ENCODE peak calls at places on chromosome 18, in six cellular contexts. X, I, H, V, A and G are unnamed samples.

GRCh38 chr18:24246143-24246542 is 107.3 kb downstream of the CABYR start:
- DNase-seq in H (no peak), V (no peak), X (no peak), A (no peak), I (no peak), G (no peak)

GRCh38 chr18:70233974-70234373 is 28.5 kb upstream of the RTTN start:
- DNase-seq in A (no peak), V (no peak), I (no peak), H (no peak), X (no peak), G (no peak)

GRCh38 chr18:43122955-43123354 is 7.5 kb upstream of the RIT2 start:
- DNase-seq in I (no peak), H (no peak), V (no peak), X (no peak), A (no peak), G (no peak)

GRCh38 chr18:3619746-3620145 is 169.8 kb downstream of the TGIF1 start:
- DNase-seq in H (no peak), X (no peak), A (no peak), I (no peak), V (no peak), G (no peak)

GRCh38 chr18:708096-708495 is 4.3 kb downstream of the ENOSF1 start:
- DNase-seq in I (no peak), X (no peak), H (no peak), A (no peak), V (no peak), G (no peak)

GRCh38 chr18:44958450-44958849 is 277.8 kb downstream of the SETBP1 start:
- DNase-seq in X (no peak), H (peak), V (peak), I (no peak), A (no peak), G (no peak)

GRCh38 chr18:22933958-22934423 is 863 bp downstream of the RBBP8 start:
- DNase-seq in V (no peak), A (no peak), H (no peak), X (no peak), I (no peak), G (no peak)

GRCh38 chr18:6557052-6557451 is 142.3 kb upstream of the L3MBTL4 start:
- DNase-seq in H (no peak), V (no peak), A (no peak), I (no peak), X (no peak), G (no peak)

GRCh38 chr18:66560092-66560491 is 43.8 kb downstream of the CDH19 start:
- DNase-seq in V (no peak), H (peak), I (no peak), X (no peak), A (no peak), G (no peak)

GRCh38 chr18:9915291-9916066 is 1.7 kb downstream of the VAPA start:
- DNase-seq in H (no peak), I (no peak), X (no peak), V (no peak), A (no peak), G (no peak)

GRCh38 chr18:58080516-58080915 is 36.5 kb downstream of the NEDD4L start:
- DNase-seq in X (no peak), H (no peak), I (no peak), A (no peak), V (no peak), G (no peak)

GRCh38 chr18:24674236-24675004 is 214.0 kb downstream of the HRH4 start:
- DNase-seq in X (no peak), H (no peak), A (no peak), V (no peak), I (no peak), G (no peak)

GRCh38 chr18:58856881-58857280 is 7.8 kb upstream of the ZNF532 start:
- DNase-seq in V (no peak), A (no peak), X (no peak), I (no peak), H (peak), G (no peak)

GRCh38 chr18:56831988-56832387 is 180.8 kb downstream of the WDR7 start:
- DNase-seq in A (no peak), I (no peak), X (no peak), H (no peak), V (no peak), G (no peak)

GRCh38 chr18:35085450-35086032 is 44.3 kb downstream of the MAPRE2 start:
- DNase-seq in H (no peak), A (no peak), X (no peak), V (no peak), I (no peak), G (no peak)

GRCh38 chr18:70279470-70279869 is 9.4 kb upstream of the SOCS6 start:
- DNase-seq in A (no peak), X (no peak), V (no peak), I (no peak), H (peak), G (no peak)

GRCh38 chr18:28584726-28585125 is 407.8 kb upstream of the CDH2 start:
- DNase-seq in A (no peak), H (peak), I (no peak), V (peak), X (no peak), G (no peak)

GRCh38 chr18:902179-902718 is 2.4 kb upstream of the ADCYAP1 start:
- DNase-seq in X (no peak), H (peak), V (no peak), A (no peak), I (no peak), G (no peak)

GRCh38 chr18:27461957-27462356 is 276.8 kb upstream of the CHST9 start:
- DNase-seq in I (no peak), V (no peak), H (no peak), A (no peak), X (no peak), G (no peak)

GRCh38 chr18:79318142-79318673 is 77.5 kb upstream of the NFATC1 start:
- DNase-seq in V (no peak), I (no peak), H (no peak), A (no peak), X (no peak), G (no peak)

GRCh38 chr18:79320216-79320615 is 75.5 kb upstream of the NFATC1 start:
- DNase-seq in H (no peak), V (no peak), X (no peak), A (no peak), I (no peak), G (no peak)

GRCh38 chr18:79323471-79323870 is 72.3 kb upstream of the NFATC1 start:
- DNase-seq in H (no peak), X (no peak), V (no peak), I (no peak), A (no peak), G (no peak)

GRCh38 chr18:79317718-79318117 is 78.0 kb upstream of the NFATC1 start:
- DNase-seq in V (no peak), H (peak), X (no peak), A (no peak), I (no peak), G (no peak)

GRCh38 chr18:79321625-79322024 is 74.1 kb upstream of the NFATC1 start:
- DNase-seq in V (no peak), H (no peak), A (no peak), X (no peak), I (no peak), G (no peak)
- TF ChIP-seq CTCF in V (no peak), H (no peak), A (no peak), X (no peak), I (no peak), G (no peak)

DNA sequence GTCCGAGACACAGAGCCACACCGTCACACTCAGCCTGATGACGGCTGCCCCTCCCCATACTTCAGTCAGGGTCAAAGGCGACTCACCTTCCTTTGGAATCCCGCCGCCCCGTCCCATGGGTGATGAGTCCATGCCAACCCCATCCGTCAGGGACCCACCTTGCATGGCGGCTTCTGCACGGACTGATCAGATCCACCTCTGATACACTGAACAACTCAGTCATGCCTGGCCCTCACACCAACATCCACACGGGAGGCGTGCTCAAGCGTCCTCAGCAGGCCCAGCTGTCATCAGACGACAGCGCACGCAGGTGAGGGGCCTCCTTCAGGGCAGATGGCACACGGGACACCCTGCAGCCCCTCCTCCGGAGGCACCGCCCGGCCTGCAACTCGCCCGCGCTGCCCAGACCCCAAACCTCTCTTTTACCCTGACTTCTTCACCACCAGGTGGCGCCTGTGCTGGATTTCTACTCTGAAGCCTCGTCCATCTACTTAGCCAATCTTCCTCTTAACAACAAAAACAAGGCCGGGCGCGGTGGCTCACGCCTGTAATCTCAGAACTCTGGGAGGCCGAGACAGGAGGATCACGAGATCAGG is 89.2 kb downstream of the ZNF516 start:
- DNase-seq in X (no peak), H (peak), A (peak), V (no peak), I (peak), G (no peak)
- TF ChIP-seq CTCF in X (peak), H (peak), A (peak), V (peak), I (peak), G (peak)

GRCh38 chr18:72530622-72531021 is 13.5 kb downstream of the CBLN2 start:
- DNase-seq in H (no peak), V (no peak), I (no peak), X (no peak), A (no peak), G (no peak)
- TF ChIP-seq CTCF in H (peak), V (peak), I (no peak), X (no peak), A (no peak), G (no peak)

GRCh38 chr18:75582406-75582821 is 154.9 kb upstream of the SMIM21 start:
- DNase-seq in V (peak), A (no peak), I (no peak), X (no peak), H (no peak), G (no peak)

GRCh38 chr18:75588412-75588811 is 160.9 kb upstream of the SMIM21 start:
- DNase-seq in H (no peak), A (no peak), I (no peak), X (no peak), V (no peak), G (no peak)

GRCh38 chr18:75582940-75583339 is 155.4 kb upstream of the SMIM21 start:
- DNase-seq in A (no peak), V (no peak), H (no peak), I (no peak), X (no peak), G (no peak)

GRCh38 chr18:75581336-75582121 is 154.0 kb upstream of the SMIM21 start:
- DNase-seq in V (no peak), A (no peak), I (no peak), H (no peak), X (no peak), G (no peak)

GRCh38 chr18:75586576-75586975 is 159.1 kb upstream of the SMIM21 start:
- DNase-seq in V (no peak), A (no peak), X (no peak), H (no peak), I (no peak), G (no peak)
- TF ChIP-seq CTCF in V (no peak), A (no peak), X (no peak), H (no peak), I (no peak), G (no peak)

GRCh38 chr18:31614044-31614443 is 22.4 kb downstream of the TTR start:
- DNase-seq in H (no peak), V (no peak), A (no peak), X (no peak), I (no peak), G (no peak)

GRCh38 chr18:31611511-31611910 is 19.8 kb downstream of the TTR start:
- DNase-seq in X (no peak), I (no peak), V (no peak), A (no peak), H (no peak), G (no peak)

GRCh38 chr18:31609886-31610646 is 18.4 kb downstream of the TTR start:
- DNase-seq in X (no peak), H (no peak), A (no peak), I (no peak), V (no peak), G (no peak)

GRCh38 chr18:31612124-31612523 is 20.4 kb downstream of the TTR start:
- DNase-seq in I (no peak), H (no peak), A (no peak), V (no peak), X (no peak), G (no peak)

GRCh38 chr18:31610841-31611240 is 19.2 kb downstream of the TTR start:
- DNase-seq in A (no peak), V (no peak), H (peak), X (no peak), I (no peak), G (no peak)
- TF ChIP-seq CTCF in A (no peak), V (no peak), H (no peak), X (no peak), I (no peak), G (no peak)

GRCh38 chr18:47204908-47205522 is 28.9 kb upstream of the IER3IP1 start:
- DNase-seq in A (peak), V (no peak), H (peak), X (no peak), I (peak), G (no peak)
- TF ChIP-seq CTCF in A (peak), V (peak), H (peak), X (peak), I (peak), G (peak)